ENCODE peak calls at places on chromosomes 2 and 18, in ten cellular contexts. One of them, this sample, is unnamed.

GRCh38 chr2:99804969-99805368 is 315.2 kb upstream of the REV1 start:
- DNase-seq in HepG2: no peak
- DNase-seq in PC-3: peak; percentile 59
- DNase-seq in mammary epithelial cell: no peak
- DNase-seq in IMR-90: peak; percentile 35
- DNase-seq in astrocyte: no peak
- DNase-seq in MM.1S: no peak
- DNase-seq in OCI-LY7: no peak
- DNase-seq in H9: no peak
- DNase-seq in PC-9: no peak
- DNase-seq in this sample: no peak

GRCh38 chr18:63111549-63112402 is 207.8 kb downstream of the BCL2 start:
- DNase-seq in HepG2: no peak
- DNase-seq in PC-3: no peak
- DNase-seq in mammary epithelial cell: no peak
- DNase-seq in IMR-90: no peak
- DNase-seq in astrocyte: no peak
- DNase-seq in MM.1S: peak; percentile 78
- DNase-seq in OCI-LY7: peak; percentile 1
- DNase-seq in H9: no peak
- DNase-seq in PC-9: no peak
- DNase-seq in this sample: no peak

GRCh38 chr2:17892726-17893534 is 14.5 kb downstream of the KCNS3 start:
- DNase-seq in HepG2: no peak
- DNase-seq in PC-3: peak; percentile 24
- DNase-seq in mammary epithelial cell: no peak
- DNase-seq in IMR-90: no peak
- DNase-seq in astrocyte: no peak
- DNase-seq in MM.1S: no peak
- DNase-seq in OCI-LY7: no peak
- DNase-seq in H9: peak; percentile 64
- DNase-seq in PC-9: peak; percentile 77
- DNase-seq in this sample: no peak

GRCh38 chr2:52343867-52344266 is 1311.9 kb upstream of the NRXN1 start:
- DNase-seq in HepG2: no peak
- DNase-seq in PC-3: no peak
- DNase-seq in mammary epithelial cell: no peak
- DNase-seq in IMR-90: no peak
- DNase-seq in astrocyte: no peak
- DNase-seq in MM.1S: peak; percentile 89
- DNase-seq in OCI-LY7: no peak
- DNase-seq in H9: no peak
- DNase-seq in PC-9: no peak
- DNase-seq in this sample: no peak

GRCh38 chr18:63131106-63131943 is 188.2 kb downstream of the BCL2 start:
- DNase-seq in HepG2: peak; percentile 16
- DNase-seq in PC-3: peak; percentile 69
- DNase-seq in mammary epithelial cell: peak; percentile 32
- DNase-seq in IMR-90: peak; percentile 59
- DNase-seq in astrocyte: peak; percentile 12
- DNase-seq in MM.1S: peak; percentile 66
- DNase-seq in OCI-LY7: peak; percentile 50
- DNase-seq in H9: peak; percentile 43
- DNase-seq in PC-9: no peak
- DNase-seq in this sample: peak; percentile 80

GRCh38 chr2:63590621-63591408 is 2.1 kb downstream of the MDH1 start:
- DNase-seq in HepG2: peak; percentile 89
- DNase-seq in PC-3: no peak
- DNase-seq in mammary epithelial cell: no peak
- DNase-seq in IMR-90: no peak
- DNase-seq in astrocyte: no peak
- DNase-seq in MM.1S: peak; percentile 80
- DNase-seq in OCI-LY7: peak; percentile 72
- DNase-seq in H9: no peak
- DNase-seq in PC-9: no peak
- DNase-seq in this sample: peak; percentile 62

GRCh38 chr2:10901160-10901559 is 10.6 kb upstream of the KCNF1 start:
- DNase-seq in HepG2: no peak
- DNase-seq in PC-3: peak; percentile 79
- DNase-seq in mammary epithelial cell: peak; percentile 82
- DNase-seq in IMR-90: peak; percentile 45
- DNase-seq in astrocyte: peak; percentile 19
- DNase-seq in MM.1S: no peak
- DNase-seq in OCI-LY7: no peak
- DNase-seq in H9: no peak
- DNase-seq in PC-9: peak; percentile 90
- DNase-seq in this sample: peak; percentile 39

GRCh38 chr18:72811047-72811446 is 56.7 kb downstream of the NETO1 start:
- DNase-seq in HepG2: no peak
- DNase-seq in PC-3: no peak
- DNase-seq in mammary epithelial cell: no peak
- DNase-seq in IMR-90: no peak
- DNase-seq in astrocyte: no peak
- DNase-seq in MM.1S: no peak
- DNase-seq in OCI-LY7: no peak
- DNase-seq in H9: no peak
- DNase-seq in PC-9: no peak
- DNase-seq in this sample: no peak

GRCh38 chr2:5914831-5915611 is 222.8 kb downstream of the SOX11 start:
- DNase-seq in HepG2: no peak
- DNase-seq in PC-3: peak; percentile 2
- DNase-seq in mammary epithelial cell: no peak
- DNase-seq in IMR-90: peak; percentile 87
- DNase-seq in astrocyte: peak; percentile 98
- DNase-seq in MM.1S: peak; percentile 15
- DNase-seq in OCI-LY7: no peak
- DNase-seq in H9: peak; percentile 69
- DNase-seq in PC-9: no peak
- DNase-seq in this sample: peak; percentile 78

GRCh38 chr18:37537868-37538525 is 27.6 kb downstream of the CELF4 start:
- DNase-seq in HepG2: peak; percentile 22
- DNase-seq in PC-3: peak; percentile 41
- DNase-seq in mammary epithelial cell: peak; percentile 37
- DNase-seq in IMR-90: peak; percentile 44
- DNase-seq in astrocyte: peak; percentile 8
- DNase-seq in MM.1S: peak; percentile 36
- DNase-seq in OCI-LY7: peak; percentile 62
- DNase-seq in H9: peak; percentile 89
- DNase-seq in PC-9: no peak
- DNase-seq in this sample: peak; percentile 47

GRCh38 chr2:109258905-109259540 is 130.0 kb downstream of the SH3RF3 start:
- DNase-seq in HepG2: no peak
- DNase-seq in PC-3: no peak
- DNase-seq in mammary epithelial cell: no peak
- DNase-seq in IMR-90: no peak
- DNase-seq in astrocyte: no peak
- DNase-seq in MM.1S: no peak
- DNase-seq in OCI-LY7: no peak
- DNase-seq in H9: peak; percentile 10
- DNase-seq in PC-9: no peak
- DNase-seq in this sample: no peak

GRCh38 chr2:216546646-216547403 is 48.2 kb downstream of the RPL37A start:
- DNase-seq in HepG2: no peak
- DNase-seq in PC-3: no peak
- DNase-seq in mammary epithelial cell: peak; percentile 70
- DNase-seq in IMR-90: peak; percentile 55
- DNase-seq in astrocyte: peak; percentile 60
- DNase-seq in MM.1S: no peak
- DNase-seq in OCI-LY7: no peak
- DNase-seq in H9: no peak
- DNase-seq in PC-9: no peak
- DNase-seq in this sample: peak; percentile 74

GRCh38 chr2:64797881-64798590 is 144.3 kb upstream of the SERTAD2 start:
- DNase-seq in HepG2: peak; percentile 21
- DNase-seq in PC-3: peak; percentile 97
- DNase-seq in mammary epithelial cell: peak; percentile 62
- DNase-seq in IMR-90: peak; percentile 75
- DNase-seq in astrocyte: peak; percentile 88
- DNase-seq in MM.1S: no peak
- DNase-seq in OCI-LY7: no peak
- DNase-seq in H9: no peak
- DNase-seq in PC-9: peak; percentile 90
- DNase-seq in this sample: peak; percentile 62

GRCh38 chr18:42893991-42894390 is 221.5 kb downstream of the RIT2 start:
- DNase-seq in HepG2: no peak
- DNase-seq in PC-3: no peak
- DNase-seq in mammary epithelial cell: no peak
- DNase-seq in IMR-90: no peak
- DNase-seq in astrocyte: no peak
- DNase-seq in MM.1S: no peak
- DNase-seq in OCI-LY7: no peak
- DNase-seq in H9: no peak
- DNase-seq in PC-9: no peak
- DNase-seq in this sample: no peak

GRCh38 chr2:127807678-127808353 is 3.2 kb downstream of the WDR33 start:
- DNase-seq in HepG2: no peak
- DNase-seq in PC-3: peak; percentile 27
- DNase-seq in mammary epithelial cell: no peak
- DNase-seq in IMR-90: no peak
- DNase-seq in astrocyte: no peak
- DNase-seq in MM.1S: no peak
- DNase-seq in OCI-LY7: no peak
- DNase-seq in H9: no peak
- DNase-seq in PC-9: no peak
- DNase-seq in this sample: no peak
- H4K20me1 ChIP-seq in HepG2: peaks cover 65% of the 10 kb centered on the region
- H4K20me1 ChIP-seq in PC-3: peaks cover 59% of the 10 kb centered on the region
- H4K20me1 ChIP-seq in mammary epithelial cell: peaks cover 3% of the 10 kb centered on the region
- H4K20me1 ChIP-seq in IMR-90: peaks cover 59% of the 10 kb centered on the region
- H4K20me1 ChIP-seq in astrocyte: peaks cover 71% of the 10 kb centered on the region
- H4K20me1 ChIP-seq in MM.1S: peaks cover 45% of the 10 kb centered on the region
- H4K20me1 ChIP-seq in OCI-LY7: peaks cover 39% of the 10 kb centered on the region
- H4K20me1 ChIP-seq in H9: no peaks in the 10 kb centered on the region
- H4K20me1 ChIP-seq in PC-9: peaks cover 74% of the 10 kb centered on the region
- H4K20me1 ChIP-seq in this sample: no peaks in the 10 kb centered on the region

DNA sequence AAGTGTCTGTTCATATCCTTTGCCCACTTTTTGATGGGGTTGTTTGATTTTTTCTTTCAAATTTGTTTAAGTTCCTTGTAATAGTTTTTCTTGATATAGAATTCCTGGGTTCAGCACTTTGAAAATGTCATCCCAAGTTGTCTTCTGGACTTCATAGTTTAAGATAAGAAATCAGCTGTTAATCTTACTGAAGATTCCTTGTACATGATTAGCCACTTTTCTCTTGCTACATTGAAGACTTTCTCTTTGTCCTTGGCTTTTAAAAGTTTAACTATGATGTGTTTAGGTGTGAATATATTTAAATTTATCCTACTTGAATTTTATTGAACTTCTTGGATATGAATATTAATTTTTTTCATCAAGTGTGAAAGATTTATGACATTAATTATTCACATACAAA is 387.2 kb upstream of the CWC22 start:
- DNase-seq in HepG2: no peak
- DNase-seq in PC-3: no peak
- DNase-seq in mammary epithelial cell: no peak
- DNase-seq in IMR-90: no peak
- DNase-seq in astrocyte: no peak
- DNase-seq in MM.1S: no peak
- DNase-seq in OCI-LY7: no peak
- DNase-seq in H9: no peak
- DNase-seq in PC-9: no peak
- DNase-seq in this sample: no peak
- H3K9me3 ChIP-seq in HepG2: peaks cover 68% of the 10 kb centered on the region
- H3K9me3 ChIP-seq in PC-3: peaks cover 6% of the 10 kb centered on the region
- H3K9me3 ChIP-seq in mammary epithelial cell: peaks cover 15% of the 10 kb centered on the region
- H3K9me3 ChIP-seq in IMR-90: peaks cover 4% of the 10 kb centered on the region
- H3K9me3 ChIP-seq in astrocyte: no peaks in the 10 kb centered on the region
- H3K9me3 ChIP-seq in MM.1S: no peaks in the 10 kb centered on the region
- H3K9me3 ChIP-seq in OCI-LY7: no peaks in the 10 kb centered on the region
- H3K9me3 ChIP-seq in H9: no peaks in the 10 kb centered on the region
- H3K9me3 ChIP-seq in PC-9: peaks cover 8% of the 10 kb centered on the region
- H3K9me3 ChIP-seq in this sample: no peaks in the 10 kb centered on the region

GRCh38 chr18:8833480-8833879 is 128.1 kb downstream of the MTCL1 start:
- DNase-seq in HepG2: no peak
- DNase-seq in PC-3: no peak
- DNase-seq in mammary epithelial cell: no peak
- DNase-seq in IMR-90: no peak
- DNase-seq in astrocyte: no peak
- DNase-seq in MM.1S: no peak
- DNase-seq in OCI-LY7: no peak
- DNase-seq in H9: no peak
- DNase-seq in PC-9: no peak
- DNase-seq in this sample: no peak

GRCh38 chr18:8828300-8828699 is 122.9 kb downstream of the MTCL1 start:
- DNase-seq in HepG2: no peak
- DNase-seq in PC-3: no peak
- DNase-seq in mammary epithelial cell: no peak
- DNase-seq in IMR-90: no peak
- DNase-seq in astrocyte: no peak
- DNase-seq in MM.1S: no peak
- DNase-seq in OCI-LY7: no peak
- DNase-seq in H9: no peak
- DNase-seq in PC-9: no peak
- DNase-seq in this sample: no peak

GRCh38 chr18:8828798-8829197 is 123.4 kb downstream of the MTCL1 start:
- DNase-seq in HepG2: no peak
- DNase-seq in PC-3: no peak
- DNase-seq in mammary epithelial cell: no peak
- DNase-seq in IMR-90: no peak
- DNase-seq in astrocyte: no peak
- DNase-seq in MM.1S: no peak
- DNase-seq in OCI-LY7: no peak
- DNase-seq in H9: no peak
- DNase-seq in PC-9: no peak
- DNase-seq in this sample: no peak

GRCh38 chr18:8830067-8831060 is 125.0 kb downstream of the MTCL1 start:
- DNase-seq in HepG2: no peak
- DNase-seq in PC-3: no peak
- DNase-seq in mammary epithelial cell: no peak
- DNase-seq in IMR-90: no peak
- DNase-seq in astrocyte: no peak
- DNase-seq in MM.1S: no peak
- DNase-seq in OCI-LY7: no peak
- DNase-seq in H9: no peak
- DNase-seq in PC-9: no peak
- DNase-seq in this sample: no peak

DNA sequence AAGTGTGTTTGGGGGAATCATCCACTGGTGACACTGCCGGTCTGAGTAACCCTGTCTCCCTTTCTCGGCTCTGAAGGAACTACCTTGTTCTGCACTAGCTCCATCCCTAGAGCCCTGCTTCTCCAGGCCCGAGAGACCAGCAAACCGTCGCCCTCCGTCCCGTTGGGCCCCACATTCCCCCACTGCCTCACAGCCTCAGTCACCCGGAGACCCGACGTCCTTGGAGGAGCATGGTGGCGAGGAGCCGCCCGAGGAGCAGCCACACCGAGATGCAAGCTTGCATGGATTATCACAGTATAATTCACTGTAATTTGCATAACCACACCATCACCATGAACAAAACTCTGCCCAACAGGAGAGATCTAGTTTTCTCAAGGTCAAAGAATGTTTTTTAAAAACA is 126.2 kb downstream of the MTCL1 start:
- DNase-seq in HepG2: no peak
- DNase-seq in PC-3: no peak
- DNase-seq in mammary epithelial cell: no peak
- DNase-seq in IMR-90: no peak
- DNase-seq in astrocyte: no peak
- DNase-seq in MM.1S: no peak
- DNase-seq in OCI-LY7: no peak
- DNase-seq in H9: no peak
- DNase-seq in PC-9: no peak
- DNase-seq in this sample: no peak
- H4K20me1 ChIP-seq in HepG2: no peaks in the 10 kb centered on the region
- H4K20me1 ChIP-seq in PC-3: no peaks in the 10 kb centered on the region
- H4K20me1 ChIP-seq in mammary epithelial cell: no peaks in the 10 kb centered on the region
- H4K20me1 ChIP-seq in IMR-90: no peaks in the 10 kb centered on the region
- H4K20me1 ChIP-seq in astrocyte: peaks cover 7% of the 10 kb centered on the region
- H4K20me1 ChIP-seq in MM.1S: no peaks in the 10 kb centered on the region
- H4K20me1 ChIP-seq in OCI-LY7: no peaks in the 10 kb centered on the region
- H4K20me1 ChIP-seq in H9: no peaks in the 10 kb centered on the region
- H4K20me1 ChIP-seq in PC-9: no peaks in the 10 kb centered on the region
- H4K20me1 ChIP-seq in this sample: no peaks in the 10 kb centered on the region

GRCh38 chr2:211664321-211664720 is 874.3 kb downstream of the ERBB4 start:
- DNase-seq in HepG2: no peak
- DNase-seq in PC-3: no peak
- DNase-seq in mammary epithelial cell: no peak
- DNase-seq in IMR-90: no peak
- DNase-seq in astrocyte: no peak
- DNase-seq in MM.1S: no peak
- DNase-seq in OCI-LY7: no peak
- DNase-seq in H9: no peak
- DNase-seq in PC-9: no peak
- DNase-seq in this sample: no peak
- H3K9me3 ChIP-seq in HepG2: no peaks in the 10 kb centered on the region
- H3K9me3 ChIP-seq in PC-3: no peaks in the 10 kb centered on the region
- H3K9me3 ChIP-seq in mammary epithelial cell: no peaks in the 10 kb centered on the region
- H3K9me3 ChIP-seq in IMR-90: peaks cover 3% of the 10 kb centered on the region
- H3K9me3 ChIP-seq in astrocyte: no peaks in the 10 kb centered on the region
- H3K9me3 ChIP-seq in MM.1S: no peaks in the 10 kb centered on the region
- H3K9me3 ChIP-seq in OCI-LY7: no peaks in the 10 kb centered on the region
- H3K9me3 ChIP-seq in H9: no peaks in the 10 kb centered on the region
- H3K9me3 ChIP-seq in PC-9: no peaks in the 10 kb centered on the region
- H3K9me3 ChIP-seq in this sample: no peaks in the 10 kb centered on the region